ENCODE peak calls at places on chromosomes 3 and 15, in four cellular contexts. W is IMR-90, S is transverse colon, U is HCT116. F is an unnamed sample.

GRCh38 chr3:40120816-40121215 is 188.7 kb upstream of the EIF1B start:
- DNase-seq in W (no peak), S (no peak), U (no peak), F (no peak)

GRCh38 chr3:160402249-160403027 is 3.0 kb downstream of the SMC4 start:
- DNase-seq in W (no peak), S (no peak), U (no peak), F (no peak)

GRCh38 chr3:172449468-172450149 is 1.4 kb upstream of the GHSR start:
- DNase-seq in W (peak; percentile 25), S (no peak), U (no peak), F (peak; percentile 14)

GRCh38 chr15:90761629-90762028 is 44.5 kb downstream of the BLM start:
- DNase-seq in W (no peak), S (no peak), U (no peak), F (no peak)

GRCh38 chr3:187741403-187742350 is 3.6 kb downstream of the BCL6 start:
- DNase-seq in W (peak; percentile 78), S (peak; percentile 80), U (peak; percentile 65), F (peak; percentile 82)

GRCh38 chr3:98784042-98784441 is 20.9 kb downstream of the ST3GAL6 start:
- DNase-seq in W (no peak), S (no peak), U (no peak), F (no peak)

GRCh38 chr3:113147608-113148306 is 63.6 kb upstream of the BOC start:
- DNase-seq in W (no peak), S (no peak), U (no peak), F (no peak)

GRCh38 chr15:94026458-94026967 is 204.8 kb upstream of the MCTP2 start:
- DNase-seq in W (peak; percentile 55), S (no peak), U (no peak), F (no peak)

GRCh38 chr3:177852001-177852400 is 654.7 kb upstream of the TBL1XR1 start:
- DNase-seq in W (peak; percentile 27), S (no peak), U (no peak), F (no peak)

GRCh38 chr15:44713006-44713966 is 2.0 kb downstream of the B2M start:
- DNase-seq in W (peak; percentile 43), S (no peak), U (no peak), F (peak; percentile 56)

GRCh38 chr3:49668861-49669260 is 5.3 kb upstream of the APEH start:
- DNase-seq in W (peak; percentile 34), S (no peak), U (no peak), F (no peak)

GRCh38 chr3:151839313-151839631 is 25.4 kb downstream of the AADAC start:
- DNase-seq in W (no peak), S (no peak), U (no peak), F (no peak)

GRCh38 chr3:168870892-168871291 is 775.2 kb upstream of the GOLIM4 start:
- DNase-seq in W (no peak), S (no peak), U (no peak), F (no peak)

GRCh38 chr3:116702370-116702769 is 7.2 kb upstream of the TUSC7 start:
- DNase-seq in W (no peak), S (no peak), U (no peak), F (no peak)

GRCh38 chr15:66650433-66650832 is 51.6 kb upstream of the SMAD6 start:
- DNase-seq in W (no peak), S (no peak), U (no peak), F (no peak)

GRCh38 chr3:8755564-8756237 is 13.7 kb downstream of the OXTR start:
- DNase-seq in W (no peak), S (no peak), U (peak; percentile 37), F (no peak)

GRCh38 chr3:100993309-100993708 is at the start of gene ABI3BP:
- DNase-seq in W (peak; percentile 89), S (peak; percentile 58), U (peak; percentile 29), F (peak; percentile 49)

GRCh38 chr3:52685705-52686691 is at the start of the genes GNL3 and PBRM1:
- DNase-seq in W (peak; percentile 96), S (peak; percentile 95), U (peak; percentile 91), F (peak; percentile 98)
- TF ChIP-seq POLR2A in W (peak; percentile 95), S (peak; percentile 73), U (peak; percentile 33), F (peak; percentile 94)

GRCh38 chr3:179260949-179261765 is 10.2 kb upstream of the KCNMB3 start:
- DNase-seq in W (peak; percentile 48), S (peak; percentile 79), U (no peak), F (peak; percentile 89)
- TF ChIP-seq POLR2A in W (no peak), S (peak; percentile 45), U (no peak), F (peak; percentile 63)

DNA sequence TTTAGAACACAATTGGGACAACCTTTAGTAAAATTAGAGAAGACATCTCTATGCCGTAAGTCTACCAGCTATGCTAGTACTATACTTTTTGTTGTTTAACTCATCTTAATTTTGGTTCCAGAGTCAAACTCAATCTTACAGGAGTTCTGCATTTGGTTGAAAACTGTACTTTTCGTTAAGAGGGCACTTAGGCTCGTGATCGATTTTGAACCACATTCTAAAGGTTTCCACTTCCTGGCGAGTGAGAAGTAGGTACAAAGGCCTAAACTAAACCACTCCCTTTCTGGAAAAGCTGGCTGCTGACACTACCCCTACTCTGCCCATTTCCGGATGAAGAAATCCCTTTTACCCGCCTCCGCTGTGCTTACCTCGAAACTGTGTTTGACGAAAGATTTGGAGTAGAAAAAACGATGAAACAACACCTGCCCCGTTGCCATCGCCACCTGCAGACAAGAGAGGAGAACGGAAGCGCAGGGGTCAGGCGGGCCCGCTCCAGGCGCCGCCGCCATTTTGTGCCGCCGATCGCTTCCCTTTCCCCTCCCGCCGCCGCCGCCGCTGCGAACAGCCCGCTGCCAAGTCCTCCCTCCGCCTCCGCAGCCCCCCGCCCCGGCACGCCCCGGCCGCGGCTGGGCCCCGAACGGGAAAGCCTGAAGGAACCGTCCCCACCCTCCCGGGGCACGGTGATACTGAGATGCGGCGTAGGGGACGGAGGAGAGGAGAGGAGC is 748 bp downstream of the CCNL1 start:
- DNase-seq in W (peak; percentile 37), S (peak; percentile 79), U (no peak), F (peak; percentile 79)
- TF ChIP-seq POLR2A in W (no peak), S (no peak), U (no peak), F (no peak)

GRCh38 chr3:44584646-44585501 is at the start of gene ZNF660:
- DNase-seq in W (peak; percentile 67), S (peak; percentile 37), U (no peak), F (peak; percentile 14)
- TF ChIP-seq POLR2A in W (peak; percentile 61), S (peak; percentile 40), U (no peak), F (no peak)

GRCh38 chr3:56782900-56783299 is 18.8 kb downstream of the ARHGEF3 start:
- DNase-seq in W (no peak), S (no peak), U (no peak), F (no peak)

GRCh38 chr3:56782215-56782614 is 19.5 kb downstream of the ARHGEF3 start:
- DNase-seq in W (no peak), S (no peak), U (no peak), F (no peak)

GRCh38 chr3:56784452-56785001 is 17.2 kb downstream of the ARHGEF3 start:
- DNase-seq in W (no peak), S (no peak), U (no peak), F (no peak)

GRCh38 chr3:56785499-56785898 is 16.2 kb downstream of the ARHGEF3 start:
- DNase-seq in W (no peak), S (no peak), U (no peak), F (no peak)

GRCh38 chr3:56783644-56784451 is 17.9 kb downstream of the ARHGEF3 start:
- DNase-seq in W (peak; percentile 74), S (peak; percentile 60), U (no peak), F (no peak)
- TF ChIP-seq POLR2A in W (no peak), S (peak; percentile 23), U (no peak), F (no peak)

DNA sequence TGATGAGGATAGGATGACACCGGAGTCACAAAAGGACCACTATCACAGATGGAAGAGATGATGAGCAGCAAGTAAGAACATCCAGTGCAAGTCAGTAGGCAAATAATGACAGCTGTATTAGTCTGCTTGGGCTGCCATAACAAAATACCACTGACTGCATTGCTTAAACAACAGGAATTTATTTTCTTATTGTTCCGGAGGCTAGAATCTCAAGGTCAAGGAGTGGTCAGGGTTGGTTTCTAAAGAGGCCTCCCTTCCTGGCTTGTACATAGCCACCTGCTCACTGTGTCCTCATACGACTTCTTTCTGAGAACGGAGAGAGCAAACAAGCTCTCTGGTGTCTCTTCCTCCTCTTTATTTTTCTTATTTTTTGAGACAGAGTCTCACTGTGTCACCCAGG is 380.7 kb downstream of the PLOD2 start:
- DNase-seq in W (no peak), S (no peak), U (no peak), F (no peak)
- TF ChIP-seq POLR2A in W (no peak), S (no peak), U (no peak), F (no peak)

GRCh38 chr3:115658337-115659181 is 35.2 kb downstream of the GAP43 start:
- DNase-seq in W (peak; percentile 82), S (peak; percentile 79), U (peak; percentile 4), F (peak; percentile 71)
- TF ChIP-seq POLR2A in W (peak; percentile 78), S (peak; percentile 46), U (no peak), F (peak; percentile 54)

DNA sequence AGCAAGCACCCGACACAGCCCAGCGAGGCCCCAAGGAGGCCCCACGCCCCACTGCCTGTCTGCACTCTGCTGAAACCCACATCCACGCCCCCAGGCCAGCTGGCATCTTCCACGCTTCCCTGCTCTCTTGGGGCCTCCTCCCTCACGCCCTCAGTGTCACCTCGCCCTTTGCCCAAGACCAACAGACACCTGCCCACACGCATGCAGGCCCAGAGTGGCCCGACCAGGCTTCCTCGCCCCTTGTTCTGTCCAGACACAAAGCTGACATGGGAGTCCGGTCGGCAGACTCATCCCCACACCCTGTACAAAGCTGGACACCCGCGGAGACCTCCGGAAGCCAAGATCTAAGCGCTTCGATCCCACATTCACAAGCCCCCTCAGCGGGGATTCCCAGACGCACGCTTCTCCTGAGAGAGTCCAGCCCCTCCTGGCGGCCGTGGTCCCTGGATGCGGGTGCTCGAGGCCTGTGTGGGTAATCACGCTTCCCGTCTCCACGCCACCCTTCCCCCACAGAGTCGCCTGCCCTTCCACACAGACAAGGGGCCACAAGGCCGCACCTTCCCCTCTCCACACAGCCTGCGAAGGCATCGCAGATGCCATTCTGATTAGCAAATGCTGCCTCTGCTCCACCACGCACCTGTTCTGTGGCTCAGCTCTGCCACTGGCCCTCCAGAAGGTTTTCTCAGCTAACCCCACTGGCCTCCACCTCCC is 176.6 kb downstream of the XXYLT1 start:
- DNase-seq in W (no peak), S (peak; percentile 53), U (no peak), F (no peak)
- TF ChIP-seq POLR2A in W (no peak), S (no peak), U (no peak), F (no peak)

DNA sequence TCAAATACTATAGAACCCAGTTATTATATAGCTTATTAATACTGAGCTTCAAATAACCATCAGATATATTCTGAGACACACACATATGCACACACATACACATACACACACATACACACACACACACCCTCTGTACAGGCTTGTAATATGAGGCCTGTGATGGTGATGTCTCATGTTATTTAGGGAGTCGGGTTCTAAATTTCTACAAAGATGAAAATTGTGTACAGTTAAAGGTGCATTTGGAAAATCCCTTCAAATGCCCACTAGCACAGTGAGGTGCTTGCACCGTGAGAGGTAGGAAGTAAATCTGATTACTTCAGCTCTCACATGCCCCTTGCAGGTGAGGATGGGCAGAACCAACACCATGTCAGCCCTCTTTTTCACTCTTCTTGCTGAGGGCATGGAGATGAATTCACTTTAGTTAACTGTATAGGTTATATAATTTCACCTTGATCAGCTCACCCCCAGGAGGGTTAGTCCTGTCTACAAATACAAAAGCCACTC is 294.5 kb upstream of the PROK2 start:
- DNase-seq in W (no peak), S (no peak), U (no peak), F (no peak)
- TF ChIP-seq POLR2A in W (no peak), S (no peak), U (no peak), F (no peak)

F was measured in erythroblast.